ENCODE peak calls at places on chromosomes 6 and 20, in nine cellular contexts. S is GM12864, G is tibial nerve, E is brain microvascular endothelial cell, Y is adrenal gland, Q is left ventricle myocardium inferior, P is heart right ventricle, M is psoas muscle, X is pancreas. C is an unnamed sample.

GRCh38 chr6:43014434-43014909 is 423 bp downstream of the KLHDC3 start:
- DNase-seq in S (no peak), G (no peak), E (peak; percentile 36), Y (no peak), Q (no peak), P (no peak), M (no peak), X (no peak), C (peak; percentile 61)

GRCh38 chr6:118859517-118860064 is 34.4 kb upstream of the ASF1A start:
- DNase-seq in S (no peak), G (no peak), E (no peak), Y (no peak), Q (no peak), P (no peak), M (no peak), X (no peak), C (no peak)

GRCh38 chr6:15065603-15066002 is 180.3 kb upstream of the JARID2 start:
- DNase-seq in S (no peak), G (no peak), E (no peak), Y (no peak), Q (no peak), P (no peak), M (no peak), X (no peak), C (peak; percentile 9)

GRCh38 chr6:11121851-11122250 is 10.3 kb upstream of the ERVFRD-1 start:
- DNase-seq in S (no peak), G (no peak), E (peak; percentile 21), Y (no peak), Q (no peak), P (no peak), M (no peak), X (no peak), C (peak; percentile 71)

GRCh38 chr6:90319979-90320667 is 23.5 kb upstream of the BACH2 start:
- DNase-seq in S (no peak), G (no peak), E (no peak), Y (no peak), Q (no peak), P (no peak), M (no peak), X (no peak), C (no peak)

GRCh38 chr6:17281497-17282481 is 628 bp downstream of the RBM24 start:
- DNase-seq in S (no peak), G (no peak), E (peak; percentile 6), Y (no peak), Q (no peak), P (peak; percentile 16), M (no peak), X (peak; percentile 11), C (no peak)

GRCh38 chr20:50187403-50188051 is 3.1 kb upstream of the CEBPB start:
- DNase-seq in S (no peak), G (no peak), E (peak; percentile 42), Y (no peak), Q (no peak), P (no peak), M (no peak), X (no peak), C (peak; percentile 93)

GRCh38 chr6:168994966-168995365 is 258.7 kb downstream of the THBS2 start:
- DNase-seq in S (no peak), G (no peak), E (no peak), Y (no peak), Q (no peak), P (no peak), M (no peak), X (no peak), C (no peak)

GRCh38 chr20:62368303-62368628 is 1.2 kb upstream of the LAMA5 start:
- DNase-seq in S (no peak), G (no peak), E (no peak), Y (no peak), Q (no peak), P (no peak), M (no peak), X (no peak), C (no peak)

GRCh38 chr20:62367136-62367482 is at the start of gene LAMA5:
- DNase-seq in S (no peak), G (no peak), E (no peak), Y (no peak), Q (peak; percentile 72), P (no peak), M (peak; percentile 68), X (peak; percentile 73), C (no peak)

GRCh38 chr20:62368629-62369507 is 1.8 kb upstream of the LAMA5 start:
- DNase-seq in S (no peak), G (no peak), E (no peak), Y (peak; percentile 80), Q (no peak), P (peak; percentile 55), M (peak; percentile 67), X (peak; percentile 66), C (no peak)

GRCh38 chr20:62366370-62367135 is 559 bp downstream of the LAMA5 start:
- DNase-seq in S (no peak), G (no peak), E (no peak), Y (no peak), Q (peak; percentile 47), P (no peak), M (peak; percentile 27), X (peak; percentile 61), C (no peak)

GRCh38 chr20:62367483-62368302 is 581 bp upstream of the LAMA5 start:
- DNase-seq in S (no peak), G (no peak), E (no peak), Y (no peak), Q (no peak), P (no peak), M (peak; percentile 59), X (peak; percentile 55), C (no peak)
- H3K4me3 ChIP-seq in S (peak overlapping the region; percentile 34), G (peak overlapping the region; percentile 83), E (peak overlapping the region; percentile 5), Y (peak overlapping the region; percentile 64), Q (peak overlapping the region; percentile 98), P (peak overlapping the region; percentile 91), M (peak overlapping the region; percentile 75), X (peak overlapping the region; percentile 63), C (no peak overlapping the region)

DNA sequence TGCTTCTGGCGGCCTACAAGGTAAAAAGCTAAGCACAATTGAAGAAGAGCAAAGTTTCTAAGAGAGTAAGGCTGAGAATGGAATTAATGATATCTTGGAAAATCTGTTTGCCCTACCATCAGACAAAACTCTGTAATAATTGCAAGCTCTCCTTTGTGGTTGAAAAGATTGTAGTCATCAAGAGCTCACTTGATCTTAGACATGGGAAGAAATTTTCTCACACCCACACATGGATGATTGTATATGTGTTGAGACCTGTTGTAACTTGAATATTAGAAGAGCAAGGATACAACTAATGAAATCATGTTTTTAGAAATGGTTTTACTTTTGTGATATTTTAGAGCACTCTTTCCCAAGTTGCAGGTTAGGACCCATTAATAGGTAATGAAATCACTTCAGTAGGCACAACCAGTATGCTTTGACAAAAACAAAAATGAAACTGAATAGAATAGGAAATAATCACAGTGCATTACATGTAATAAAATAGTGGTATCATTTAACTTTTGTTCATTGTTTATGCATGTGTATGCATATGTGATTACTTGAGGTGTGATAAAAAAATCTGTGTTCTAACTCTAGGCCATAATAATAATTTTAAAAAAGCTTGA is 14.0 kb downstream of the DCBLD1 start:
- DNase-seq in S (no peak), G (no peak), E (peak; percentile 72), Y (no peak), Q (no peak), P (no peak), M (no peak), X (no peak), C (peak; percentile 83)
- TF ChIP-seq CTCF in S (no peak), G (no peak), E (no peak), Y (no peak), Q (no peak), P (no peak), M (no peak), X (no peak), C (no peak)

GRCh38 chr6:46220351-46221220 is 49.8 kb upstream of the ENPP5 start:
- DNase-seq in S (peak; percentile 49), G (no peak), E (no peak), Y (no peak), Q (no peak), P (no peak), M (no peak), X (no peak), C (no peak)

GRCh38 chr6:46221221-46221793 is 50.5 kb upstream of the ENPP5 start:
- DNase-seq in S (peak; percentile 29), G (no peak), E (peak; percentile 11), Y (no peak), Q (no peak), P (no peak), M (no peak), X (no peak), C (peak; percentile 69)

GRCh38 chr6:46218457-46218856 is 47.7 kb upstream of the ENPP5 start:
- DNase-seq in S (no peak), G (no peak), E (no peak), Y (no peak), Q (no peak), P (no peak), M (no peak), X (no peak), C (no peak)

GRCh38 chr6:46217671-46218131 is 46.9 kb upstream of the ENPP5 start:
- DNase-seq in S (peak; percentile 47), G (no peak), E (no peak), Y (peak; percentile 90), Q (peak; percentile 27), P (no peak), M (no peak), X (no peak), C (no peak)

DNA sequence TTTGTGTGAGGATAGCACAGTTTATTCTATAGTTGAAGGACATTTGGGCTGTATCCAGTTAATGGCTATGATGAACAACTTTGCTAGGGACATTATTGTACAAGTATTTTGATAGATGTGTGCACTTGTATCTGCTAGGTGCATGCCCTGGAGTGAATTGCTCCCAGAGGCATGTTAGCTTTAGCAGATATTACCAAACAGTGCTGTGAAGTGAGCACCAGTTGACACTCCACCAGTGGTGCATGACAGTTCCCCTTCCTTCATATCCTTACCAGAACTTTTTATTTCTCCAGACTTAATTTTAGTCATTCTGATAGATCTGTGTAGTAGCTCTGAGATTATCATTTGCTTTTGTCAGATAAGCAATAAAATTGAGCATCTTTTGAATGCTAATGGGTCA is 48.9 kb upstream of the ENPP5 start:
- DNase-seq in S (no peak), G (no peak), E (no peak), Y (no peak), Q (no peak), P (no peak), M (no peak), X (no peak), C (no peak)
- H3K4me3 ChIP-seq in S (no peak overlapping the region), G (no peak overlapping the region), E (no peak overlapping the region), Y (no peak overlapping the region), Q (no peak overlapping the region), P (no peak overlapping the region), M (no peak overlapping the region), X (no peak overlapping the region), C (no peak overlapping the region)

DNA sequence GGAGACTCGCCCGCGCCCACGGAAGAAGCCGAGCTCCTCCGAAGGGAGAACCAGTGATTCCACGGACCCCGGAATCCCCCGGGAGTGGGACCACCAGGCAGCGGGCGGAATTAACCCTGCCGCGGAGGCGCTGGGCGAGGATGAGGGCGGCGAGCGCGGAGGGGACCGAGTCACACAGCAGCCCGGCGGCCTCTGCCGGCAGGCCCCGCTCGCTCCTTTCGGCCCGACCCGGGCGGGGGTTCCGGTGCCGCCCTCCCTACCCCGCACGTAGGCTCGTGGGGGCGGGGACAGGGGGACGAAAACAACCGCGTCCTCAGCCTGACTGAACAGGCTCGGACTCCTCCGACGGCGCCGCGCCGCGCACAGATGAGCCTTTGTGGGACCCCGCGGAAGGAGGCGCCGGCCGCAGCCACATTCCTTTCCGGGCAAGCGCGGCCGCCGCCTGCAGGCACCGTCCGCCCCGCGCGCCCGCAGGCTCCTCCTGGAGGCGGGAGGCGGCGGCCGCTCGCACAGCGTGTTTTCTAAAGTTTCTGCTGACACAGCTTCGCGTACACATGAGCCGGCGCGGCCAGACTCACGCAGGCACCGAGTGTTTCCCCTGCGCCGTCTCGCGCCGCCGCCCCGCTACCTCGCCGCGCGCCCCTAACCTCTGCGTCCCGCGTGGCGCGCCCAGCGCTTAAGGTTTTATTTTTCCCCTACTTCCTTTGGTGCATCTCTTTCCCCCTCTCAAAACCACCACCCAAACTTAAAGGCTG is 244.3 kb downstream of the ARID1B start:
- DNase-seq in S (peak; percentile 59), G (peak; percentile 82), E (peak; percentile 85), Y (peak; percentile 93), Q (peak; percentile 94), P (peak; percentile 91), M (peak; percentile 94), X (peak; percentile 85), C (peak; percentile 96)
- TF ChIP-seq CTCF in S (peak; percentile 4), G (peak; percentile 40), E (peak; percentile 31), Y (no peak), Q (peak; percentile 57), P (peak; percentile 67), M (peak; percentile 53), X (no peak), C (peak; percentile 35)